ENCODE peak calls at places on chromosome 5, in five cellular contexts. E is Karpas-422, D is kidney epithelial cell, T is coronary artery, P is BJ. Q is an unnamed sample.

GRCh38 chr5:65672787-65673186 is 48.0 kb downstream of the SHLD3 start:
- DNase-seq in P (peak), T (no peak), D (no peak), E (no peak), Q (no peak)

GRCh38 chr5:163460562-163461176 is at the start of gene HMMR:
- DNase-seq in T (no peak), P (no peak), E (peak), D (no peak), Q (no peak)

GRCh38 chr5:88724201-88724600 is 158.8 kb downstream of the MEF2C start:
- DNase-seq in D (no peak), T (no peak), E (peak), P (no peak), Q (no peak)

GRCh38 chr5:31860726-31861432 is 221.9 kb downstream of the PDZD2 start:
- DNase-seq in D (no peak), T (no peak), E (no peak), P (no peak), Q (no peak)

GRCh38 chr5:149282027-149282965 is 10.6 kb downstream of the AFAP1L1 start:
- DNase-seq in P (no peak), D (no peak), T (no peak), E (no peak), Q (no peak)

GRCh38 chr5:15621094-15621493 is 121.1 kb downstream of the FBXL7 start:
- DNase-seq in D (no peak), E (no peak), T (no peak), P (peak), Q (no peak)

GRCh38 chr5:109707531-109707930 is 17.8 kb downstream of the MAN2A1 start:
- DNase-seq in T (no peak), P (no peak), D (no peak), E (no peak), Q (no peak)

GRCh38 chr5:140855772-140856674 is at the start of gene PCDHA10:
- DNase-seq in P (no peak), E (peak), D (no peak), T (no peak), Q (no peak)

GRCh38 chr5:177425196-177425800 is 1.2 kb upstream of the GRK6 start:
- DNase-seq in E (no peak), P (no peak), T (peak), D (no peak), Q (no peak)

GRCh38 chr5:53194086-53194485 is 84.5 kb upstream of the MOCS2 start:
- DNase-seq in T (no peak), E (no peak), P (peak), D (no peak), Q (no peak)

GRCh38 chr5:77168884-77169254 is 41.6 kb upstream of the PDE8B start:
- DNase-seq in T (no peak), P (no peak), D (no peak), E (no peak), Q (no peak)

GRCh38 chr5:79845448-79846197 is 145.4 kb downstream of the MTX3 start:
- DNase-seq in T (no peak), D (peak), P (peak), E (no peak), Q (peak)

GRCh38 chr5:154287136-154287535 is 96.6 kb downstream of the GALNT10 start:
- DNase-seq in D (peak), P (no peak), T (no peak), E (no peak), Q (peak)

GRCh38 chr5:36422957-36423356 is 121.3 kb upstream of the RANBP3L start:
- DNase-seq in D (peak), P (no peak), T (no peak), E (no peak), Q (no peak)